ENCODE peak calls at places on chromosomes 3 and 15, in four cellular contexts. B, X, E and M are unnamed samples.

GRCh38 chr3:9762871-9763270 is 6.9 kb downstream of the CAMK1 start:
- DNase-seq in B (no peak), X (no peak), E (no peak), M (no peak)

GRCh38 chr3:157832588-157832987 is 273.6 kb downstream of the SHOX2 start:
- DNase-seq in B (no peak), X (peak; percentile 66), E (no peak), M (no peak)

GRCh38 chr15:91965501-91966180 is 112.1 kb downstream of the SLCO3A1 start:
- DNase-seq in B (peak; percentile 89), X (no peak), E (peak; percentile 45), M (no peak)

GRCh38 chr3:5201536-5201935 is 14.0 kb downstream of the EDEM1 start:
- DNase-seq in B (no peak), X (no peak), E (no peak), M (no peak)

GRCh38 chr3:98598492-98598891 is 5.1 kb upstream of the CPOX start:
- DNase-seq in B (no peak), X (no peak), E (no peak), M (no peak)

GRCh38 chr3:134955874-134956273 is 160.8 kb downstream of the EPHB1 start:
- DNase-seq in B (no peak), X (no peak), E (no peak), M (no peak)

GRCh38 chr3:119184808-119185690 is 11.7 kb downstream of the UPK1B start:
- DNase-seq in B (no peak), X (peak; percentile 86), E (no peak), M (no peak)

GRCh38 chr15:74370471-74370870 is 3.0 kb upstream of the CYP11A1 start:
- DNase-seq in B (no peak), X (no peak), E (no peak), M (no peak)

GRCh38 chr3:39754549-39754948 is 54.9 kb upstream of the MYRIP start:
- DNase-seq in B (no peak), X (no peak), E (no peak), M (no peak)

GRCh38 chr3:126540342-126540849 is 16.4 kb downstream of the CHST13 start:
- DNase-seq in B (peak; percentile 33), X (peak; percentile 73), E (peak; percentile 56), M (peak; percentile 65)

GRCh38 chr3:140530603-140531002 is 147.3 kb upstream of the TRIM42 start:
- DNase-seq in B (no peak), X (no peak), E (no peak), M (no peak)

GRCh38 chr3:25151497-25151896 is 276.6 kb upstream of the RARB start:
- DNase-seq in B (no peak), X (no peak), E (no peak), M (no peak)

GRCh38 chr15:79283252-79284048 is 928 bp downstream of the ANKRD34C start:
- DNase-seq in B (no peak), X (no peak), E (peak; percentile 48), M (peak; percentile 49)

GRCh38 chr3:111936967-111937366 is 41.9 kb upstream of the ABHD10 start:
- DNase-seq in B (no peak), X (no peak), E (no peak), M (no peak)

GRCh38 chr3:158458464-158458863 is 112.5 kb upstream of the MLF1 start:
- DNase-seq in B (no peak), X (no peak), E (no peak), M (no peak)

GRCh38 chr3:73056365-73057150 is 4.9 kb upstream of the EBLN2 start:
- DNase-seq in B (no peak), X (no peak), E (no peak), M (no peak)

GRCh38 chr15:54803139-54803808 is 393.5 kb downstream of the RSL24D1 start:
- DNase-seq in B (no peak), X (no peak), E (no peak), M (no peak)

GRCh38 chr3:64541803-64542202 is 146.0 kb downstream of the ADAMTS9 start:
- DNase-seq in B (no peak), X (no peak), E (no peak), M (no peak)

GRCh38 chr3:158749526-158749925 is 17.3 kb upstream of the RARRES1 start:
- DNase-seq in B (no peak), X (no peak), E (no peak), M (no peak)

GRCh38 chr3:110881069-110881468 is 190.5 kb upstream of the NECTIN3 start:
- DNase-seq in B (no peak), X (no peak), E (peak; percentile 19), M (peak; percentile 25)

GRCh38 chr3:46297658-46298423 is 55.6 kb downstream of the CCR3 start:
- DNase-seq in B (peak; percentile 83), X (no peak), E (peak; percentile 26), M (no peak)

GRCh38 chr15:90441011-90441410 is 53.0 kb downstream of the IQGAP1 start:
- DNase-seq in B (no peak), X (no peak), E (no peak), M (no peak)

GRCh38 chr3:142542054-142542453 is 36.5 kb downstream of the ATR start:
- DNase-seq in B (no peak), X (no peak), E (no peak), M (no peak)

GRCh38 chr3:155352900-155353490 is 59.5 kb upstream of the STRIT1 start:
- DNase-seq in B (no peak), X (no peak), E (no peak), M (no peak)

GRCh38 chr3:135751991-135752390 is 213.5 kb upstream of the PPP2R3A start:
- DNase-seq in B (no peak), X (no peak), E (no peak), M (no peak)

GRCh38 chr15:63759752-63760151 is 74.0 kb downstream of the HERC1 start:
- DNase-seq in B (no peak), X (no peak), E (no peak), M (no peak)